ENCODE peak calls at places on chromosomes 12 and 14, in four cellular contexts. U is H9, C is B cell, B is HFFc6. O is an unnamed sample.

GRCh38 chr14:34951286-34951685 is 31.5 kb upstream of the SRP54 start:
- DNase-seq in U (no peak), B (no peak), C (no peak), O (no peak)

GRCh38 chr12:24488091-24488596 is 460.8 kb downstream of the BCAT1 start:
- DNase-seq in B (no peak), U (no peak), C (no peak), O (no peak)

GRCh38 chr14:32366256-32366655 is 37.2 kb downstream of the AKAP6 start:
- DNase-seq in U (no peak), B (peak; percentile 52), C (no peak), O (peak; percentile 41)

GRCh38 chr12:2284857-2285256 is 232.1 kb downstream of the CACNA1C start:
- DNase-seq in B (peak; percentile 78), U (peak; percentile 95), C (no peak), O (peak; percentile 84)

GRCh38 chr12:94710933-94711332 is 60.6 kb upstream of the TMCC3 start:
- DNase-seq in C (peak; percentile 48), U (peak; percentile 67), B (peak; percentile 19), O (peak; percentile 60)

GRCh38 chr12:45122776-45123380 is 72.0 kb upstream of the DBX2 start:
- DNase-seq in B (peak; percentile 7), C (no peak), U (no peak), O (peak; percentile 21)

GRCh38 chr12:71871116-71871515 is 31.6 kb downstream of the TBC1D15 start:
- DNase-seq in B (peak; percentile 36), C (no peak), U (no peak), O (no peak)

GRCh38 chr12:122395319-122395718 is 27.1 kb downstream of the CLIP1 start:
- DNase-seq in C (no peak), U (no peak), B (peak; percentile 80), O (no peak)

GRCh38 chr12:3820122-3820521 is 53.1 kb downstream of the PARP11 start:
- DNase-seq in C (no peak), U (no peak), B (peak; percentile 43), O (no peak)

GRCh38 chr12:50088577-50089335 is 3.6 kb downstream of the SMARCD1 start:
- DNase-seq in U (no peak), B (peak; percentile 39), C (peak; percentile 64), O (peak; percentile 71)

GRCh38 chr14:97977711-97978261 is 1180.6 kb downstream of the VRK1 start:
- DNase-seq in B (no peak), U (peak; percentile 32), C (no peak), O (no peak)

GRCh38 chr12:108838194-108839010 is 19.0 kb downstream of the SSH1 start:
- DNase-seq in B (peak; percentile 99), U (peak; percentile 96), C (no peak), O (no peak)

GRCh38 chr14:72565917-72566316 is 328.0 kb downstream of the DPF3 start:
- DNase-seq in B (no peak), C (no peak), U (no peak), O (no peak)

GRCh38 chr14:24876009-24876690 is 173.8 kb downstream of the STXBP6 start:
- DNase-seq in U (no peak), B (no peak), C (no peak), O (no peak)

GRCh38 chr12:11649413-11650278 is at the start of gene ETV6:
- DNase-seq in U (peak; percentile 63), B (peak; percentile 84), C (peak; percentile 84), O (peak; percentile 63)

GRCh38 chr14:95741051-95741490 is 27.1 kb upstream of the TCL1A start:
- DNase-seq in U (no peak), B (no peak), C (no peak), O (no peak)

GRCh38 chr12:123483602-123484273 is 25.8 kb downstream of the SNRNP35 start:
- DNase-seq in C (no peak), B (no peak), U (no peak), O (no peak)

GRCh38 chr12:48717252-48717695 is 767 bp upstream of the CCNT1 start:
- DNase-seq in U (no peak), C (no peak), B (no peak), O (no peak)

GRCh38 chr12:11941601-11942360 is 129.0 kb upstream of the BCL2L14 start:
- DNase-seq in U (no peak), C (no peak), B (peak; percentile 90), O (no peak)

GRCh38 chr12:119594772-119595445 is 1.3 kb downstream of the TMEM233 start:
- DNase-seq in B (no peak), U (peak; percentile 62), C (no peak), O (no peak)

GRCh38 chr12:130538343-130539095 is 177.6 kb downstream of the RIMBP2 start:
- DNase-seq in U (no peak), B (no peak), C (no peak), O (no peak)

GRCh38 chr12:129911437-129912049 is 7.7 kb upstream of the TMEM132D start:
- DNase-seq in C (peak; percentile 66), U (peak; percentile 85), B (no peak), O (peak; percentile 61)

GRCh38 chr14:104843442-104844305 is 21.4 kb upstream of the CEP170B start:
- DNase-seq in U (peak; percentile 72), C (peak; percentile 27), B (no peak), O (no peak)

GRCh38 chr12:66365718-66366485 is 63.6 kb downstream of the HELB start:
- DNase-seq in B (peak; percentile 7), U (no peak), C (no peak), O (no peak)

GRCh38 chr14:74804219-74804825 is 41.2 kb downstream of the YLPM1 start:
- DNase-seq in U (no peak), B (peak; percentile 57), C (no peak), O (no peak)

GRCh38 chr14:76491172-76491930 is 115.4 kb downstream of the ESRRB start:
- DNase-seq in B (no peak), C (no peak), U (no peak), O (no peak)

GRCh38 chr12:45615268-45615667 is 114.2 kb upstream of the ARID2 start:
- DNase-seq in C (no peak), B (peak; percentile 59), U (no peak), O (no peak)

GRCh38 chr12:23204933-23205778 is 580.2 kb downstream of the ETNK1 start:
- DNase-seq in C (peak; percentile 48), B (peak; percentile 29), U (no peak), O (peak; percentile 19)

GRCh38 chr12:107900588-107900987 is 126.1 kb downstream of the ASCL4 start:
- DNase-seq in U (no peak), C (no peak), B (no peak), O (no peak)

GRCh38 chr14:70685480-70686197 is 43.9 kb downstream of the TTC9 start:
- DNase-seq in B (no peak), U (peak; percentile 56), C (no peak), O (peak; percentile 79)

GRCh38 chr12:71759941-71760340 is 5.3 kb downstream of the RAB21 start:
- DNase-seq in B (no peak), C (no peak), U (no peak), O (no peak)

GRCh38 chr12:49260165-49260564 is 4.7 kb upstream of the TUBA1C start:
- DNase-seq in U (no peak), B (no peak), C (no peak), O (no peak)

GRCh38 chr12:87425942-87426554 is 603.2 kb downstream of the C12orf50 start:
- DNase-seq in C (no peak), U (no peak), B (no peak), O (no peak)

GRCh38 chr14:72518809-72519377 is 375.0 kb downstream of the DPF3 start:
- DNase-seq in C (peak; percentile 35), B (no peak), U (no peak), O (no peak)

GRCh38 chr12:113601656-113602263 is 130.1 kb upstream of the LHX5 start:
- DNase-seq in C (no peak), B (no peak), U (no peak), O (no peak)

GRCh38 chr12:108296933-108297332 is 42.2 kb downstream of the CMKLR1 start:
- DNase-seq in C (no peak), U (no peak), B (no peak), O (no peak)

GRCh38 chr12:53221203-53222076 is 10.6 kb downstream of the RARG start:
- DNase-seq in B (no peak), C (peak; percentile 88), U (peak; percentile 93), O (peak; percentile 75)
- TF ChIP-seq CTCF in B (peak; percentile 54), C (peak; percentile 19), U (peak; percentile 43), O (no peak)

DNA sequence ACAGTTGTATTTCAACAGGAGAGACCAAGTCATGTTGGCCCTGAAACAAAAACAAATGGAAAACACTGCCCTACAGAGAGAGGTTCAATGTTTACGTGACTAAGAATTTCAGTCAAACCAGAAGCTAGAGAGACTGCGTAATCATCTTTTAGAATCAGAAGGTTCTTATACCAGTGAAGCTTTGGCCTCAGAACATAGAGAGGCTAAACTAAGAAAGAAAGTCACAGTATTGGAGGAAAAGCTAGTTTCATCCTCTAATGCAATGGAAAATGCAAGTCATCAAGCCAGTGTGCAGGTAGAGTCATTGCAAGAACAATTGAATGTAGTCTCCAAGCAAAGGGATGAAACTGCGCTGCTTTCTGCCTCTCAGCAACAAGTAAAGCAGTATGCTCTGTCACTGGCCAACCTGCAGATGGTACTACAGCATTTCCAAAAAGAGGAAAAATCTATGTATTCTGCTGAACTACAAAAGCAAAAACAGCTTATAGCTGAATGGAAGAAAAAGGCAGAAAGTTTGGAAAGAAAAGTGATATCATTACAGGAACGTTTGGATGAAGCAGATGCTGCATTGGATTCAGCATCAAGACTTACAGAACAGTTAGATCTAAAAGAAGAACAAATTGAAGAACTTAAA is 32.5 kb upstream of the NUAK1 start:
- DNase-seq in U (no peak), C (no peak), B (no peak), O (no peak)
- TF ChIP-seq CTCF in U (no peak), C (no peak), B (peak; percentile 31), O (no peak)

GRCh38 chr12:89708793-89709156 is at the start of gene ATP2B1:
- DNase-seq in C (peak; percentile 93), B (peak; percentile 78), U (peak; percentile 85), O (peak; percentile 88)

GRCh38 chr12:89709157-89709993 is 737 bp upstream of the ATP2B1 start:
- DNase-seq in C (peak; percentile 96), B (peak; percentile 96), U (peak; percentile 99), O (peak; percentile 99)

GRCh38 chr12:89706551-89707348 is 1.9 kb downstream of the ATP2B1 start:
- DNase-seq in C (no peak), B (no peak), U (no peak), O (peak; percentile 39)

GRCh38 chr12:89707623-89707991 is 1.0 kb downstream of the ATP2B1 start:
- DNase-seq in U (peak; percentile 59), C (peak; percentile 10), B (no peak), O (peak; percentile 56)

GRCh38 chr12:89707992-89708792 is 446 bp downstream of the ATP2B1 start:
- DNase-seq in B (no peak), C (peak; percentile 51), U (peak; percentile 46), O (peak; percentile 36)
- TF ChIP-seq CTCF in B (no peak), C (no peak), U (no peak), O (no peak)

GRCh38 chr12:106223485-106224391 is 24.1 kb downstream of the CKAP4 start:
- DNase-seq in B (peak; percentile 61), C (peak; percentile 80), U (peak; percentile 88), O (peak; percentile 71)

GRCh38 chr12:106227641-106228319 is 20.0 kb downstream of the CKAP4 start:
- DNase-seq in C (no peak), B (no peak), U (peak; percentile 11), O (no peak)

GRCh38 chr12:106226884-106227640 is 20.8 kb downstream of the CKAP4 start:
- DNase-seq in B (peak; percentile 56), U (peak; percentile 59), C (peak; percentile 70), O (no peak)

GRCh38 chr12:106220561-106220960 is 27.3 kb downstream of the CKAP4 start:
- DNase-seq in B (no peak), C (no peak), U (no peak), O (no peak)

GRCh38 chr12:106224392-106224706 is 23.5 kb downstream of the CKAP4 start:
- DNase-seq in C (no peak), U (no peak), B (no peak), O (no peak)
- TF ChIP-seq CTCF in C (peak; percentile 42), U (no peak), B (peak; percentile 32), O (no peak)

O was measured in WERI-Rb-1.